ENCODE peak calls at places on chromosomes 6 and 20, in four cellular contexts. G, I, H and E are unnamed samples.

GRCh38 chr6:37487891-37488290 is 11.8 kb downstream of the CCDC167 start:
- DNase-seq in H (no peak), I (no peak), G (no peak), E (no peak)

GRCh38 chr6:159595173-159595572 is 97.9 kb downstream of the SOD2 start:
- DNase-seq in G (peak), H (no peak), I (peak), E (no peak)

GRCh38 chr6:21026576-21027273 is 492.5 kb downstream of the CDKAL1 start:
- DNase-seq in G (peak), H (no peak), I (peak), E (no peak)

GRCh38 chr6:110270166-110270565 is 88.0 kb downstream of the METTL24 start:
- DNase-seq in I (peak), H (no peak), G (no peak), E (no peak)

GRCh38 chr6:149963212-149963461 is 606 bp upstream of the ULBP1 start:
- DNase-seq in G (peak), I (peak), H (no peak), E (no peak)

GRCh38 chr6:78513856-78514255 is 353.5 kb upstream of the IRAK1BP1 start:
- DNase-seq in I (no peak), G (no peak), H (no peak), E (no peak)

GRCh38 chr6:166474721-166475565 is 92.2 kb upstream of the MPC1 start:
- DNase-seq in G (no peak), H (no peak), I (no peak), E (peak)

GRCh38 chr6:26284537-26285142 is 80.4 kb upstream of the BTN3A2 start:
- DNase-seq in H (peak), I (peak), G (peak), E (peak)

GRCh38 chr20:44023515-44024371 is 109.1 kb downstream of the TOX2 start:
- DNase-seq in I (no peak), H (no peak), G (no peak), E (no peak)

GRCh38 chr6:75612434-75612833 is 10.8 kb downstream of the SENP6 start:
- DNase-seq in H (no peak), I (no peak), G (no peak), E (no peak)

GRCh38 chr20:34643919-34644318 is 33.0 kb downstream of the PIGU start:
- DNase-seq in G (peak), I (no peak), H (no peak), E (no peak)

GRCh38 chr20:57977588-57977987 is 250.9 kb downstream of the ANKRD60 start:
- DNase-seq in G (no peak), H (no peak), I (no peak), E (no peak)

GRCh38 chr6:134882426-134883038 is 67.4 kb downstream of the ALDH8A1 start:
- DNase-seq in G (peak), I (peak), H (peak), E (peak)

GRCh38 chr20:3282271-3283221 is 43.6 kb upstream of the SLC4A11 start:
- DNase-seq in I (peak), G (no peak), H (no peak), E (no peak)

GRCh38 chr20:48492188-48493070 is 335.4 kb downstream of the PREX1 start:
- DNase-seq in I (no peak), H (no peak), G (no peak), E (no peak)

GRCh38 chr6:52574709-52575489 is 2.0 kb downstream of the TRAM2 start:
- DNase-seq in I (no peak), H (peak), G (no peak), E (no peak)

GRCh38 chr6:30887901-30888300 is 3.6 kb downstream of the DDR1 start:
- DNase-seq in G (no peak), H (no peak), I (no peak), E (no peak)

GRCh38 chr6:106620931-106621672 is 8.2 kb downstream of the RTN4IP1 start:
- DNase-seq in G (peak), H (no peak), I (no peak), E (no peak)

GRCh38 chr6:128519931-128520435 is 416 bp downstream of the PTPRK start:
- DNase-seq in I (no peak), H (peak), G (peak), E (no peak)

GRCh38 chr20:60921021-60921622 is 330.9 kb upstream of the CDH4 start:
- DNase-seq in G (no peak), H (peak), I (peak), E (no peak)

GRCh38 chr20:17281478-17281877 is 54.6 kb downstream of the PCSK2 start:
- DNase-seq in G (no peak), H (no peak), I (peak), E (no peak)

GRCh38 chr6:4977468-4977867 is 26.4 kb downstream of the RPP40 start:
- DNase-seq in G (no peak), I (no peak), H (no peak), E (no peak)

GRCh38 chr6:34082816-34083215 is 63.1 kb downstream of the GRM4 start:
- DNase-seq in H (no peak), G (no peak), I (no peak), E (no peak)

GRCh38 chr6:28811873-28812272 is 111.9 kb downstream of the TRIM27 start:
- DNase-seq in G (no peak), H (no peak), I (peak), E (no peak)

GRCh38 chr6:84766796-84767590 is 2.6 kb upstream of the TBX18 start:
- DNase-seq in H (no peak), I (no peak), G (no peak), E (no peak)